ENCODE peak calls at places on chromosomes 1 and 21, in six cellular contexts. S, Z, X, J, R and O are unnamed samples.

GRCh38 chr1:30226648-30227047 is 496.7 kb downstream of the MATN1 start:
- DNase-seq in S (no peak), X (no peak), R (no peak), J (no peak), Z (no peak), O (no peak)

GRCh38 chr1:96048572-96048971 is 673.0 kb upstream of the PTBP2 start:
- DNase-seq in J (no peak), S (no peak), R (no peak), Z (no peak), X (no peak), O (no peak)

GRCh38 chr1:82445827-82446226 is 645.1 kb downstream of the ADGRL2 start:
- DNase-seq in R (no peak), Z (no peak), J (no peak), X (no peak), S (no peak), O (no peak)

GRCh38 chr1:21560916-21561638 is 51.9 kb downstream of the ALPL start:
- DNase-seq in Z (no peak), X (no peak), J (no peak), S (no peak), R (no peak), O (no peak)

GRCh38 chr1:183277821-183278735 is 92.0 kb downstream of the LAMC2 start:
- DNase-seq in Z (no peak), J (peak), X (peak), S (no peak), R (no peak), O (no peak)

GRCh38 chr1:152398812-152399698 is 15.0 kb downstream of the CRNN start:
- DNase-seq in S (no peak), Z (no peak), R (peak), X (no peak), J (peak), O (no peak)

GRCh38 chr1:166040223-166040622 is 126.6 kb downstream of the FAM78B start:
- DNase-seq in X (no peak), S (no peak), Z (no peak), J (no peak), R (no peak), O (no peak)

GRCh38 chr1:163747261-163747660 is 425.5 kb downstream of the NUF2 start:
- DNase-seq in Z (no peak), J (no peak), S (no peak), X (no peak), R (no peak), O (no peak)

GRCh38 chr1:223678841-223679240 is 13.3 kb upstream of the CAPN8 start:
- DNase-seq in Z (no peak), X (no peak), J (no peak), R (no peak), S (no peak), O (peak)

GRCh38 chr1:16926491-16927195 is 4.9 kb downstream of the CROCC start:
- DNase-seq in S (no peak), R (no peak), J (no peak), Z (peak), X (no peak), O (no peak)

GRCh38 chr21:41752231-41752681 is 14.6 kb downstream of the RIPK4 start:
- DNase-seq in R (no peak), Z (peak), X (peak), J (peak), S (peak), O (no peak)

GRCh38 chr1:206608108-206608698 is 4.1 kb downstream of the EIF2D start:
- DNase-seq in X (peak), S (no peak), J (peak), Z (no peak), R (peak), O (no peak)

GRCh38 chr1:87956766-87957165 is 628.1 kb downstream of the LMO4 start:
- DNase-seq in J (no peak), R (no peak), X (no peak), S (no peak), Z (no peak), O (no peak)

GRCh38 chr1:58158006-58158405 is 388.5 kb downstream of the OMA1 start:
- DNase-seq in S (no peak), R (no peak), Z (no peak), X (no peak), J (no peak), O (no peak)

GRCh38 chr1:210239295-210240155 is 6.9 kb downstream of the SERTAD4 start:
- DNase-seq in X (peak), Z (no peak), J (peak), S (no peak), R (peak), O (no peak)

GRCh38 chr1:229509576-229509975 is 1.4 kb upstream of the NUP133 start:
- DNase-seq in R (no peak), Z (no peak), S (no peak), X (peak), J (peak), O (no peak)

GRCh38 chr1:3450202-3450863 is 4.1 kb upstream of the ARHGEF16 start:
- DNase-seq in R (no peak), Z (no peak), X (no peak), S (no peak), J (no peak), O (no peak)

GRCh38 chr1:241706967-241707366 is 54.9 kb downstream of the WDR64 start:
- DNase-seq in X (no peak), S (peak), Z (no peak), J (peak), R (no peak), O (no peak)

GRCh38 chr1:179826626-179827280 is 50.9 kb downstream of the TOR1AIP2 start:
- DNase-seq in S (no peak), Z (no peak), R (no peak), X (no peak), J (no peak), O (no peak)

GRCh38 chr1:218836264-218836663 is 337.4 kb upstream of the LYPLAL1 start:
- DNase-seq in Z (no peak), S (no peak), J (no peak), R (no peak), X (no peak), O (no peak)

GRCh38 chr1:240946926-240947325 is 335.0 kb upstream of the GREM2 start:
- DNase-seq in S (no peak), Z (no peak), R (peak), J (peak), X (peak), O (no peak)

GRCh38 chr1:234611153-234611798 is 1.3 kb upstream of the IRF2BP2 start:
- DNase-seq in J (peak), R (peak), Z (no peak), S (no peak), X (peak), O (no peak)

GRCh38 chr1:226973371-226973897 is 33.3 kb downstream of the COQ8A start:
- DNase-seq in J (no peak), X (no peak), S (no peak), Z (peak), R (no peak), O (no peak)

GRCh38 chr1:167136191-167136614 is 42.3 kb downstream of the STYXL2 start:
- DNase-seq in Z (peak), R (no peak), S (no peak), X (peak), J (peak), O (no peak)

GRCh38 chr1:165434264-165434663 is 10.7 kb downstream of the RXRG start:
- DNase-seq in J (no peak), S (no peak), X (no peak), Z (no peak), R (no peak), O (no peak)

GRCh38 chr1:8384577-8384976 is 66.7 kb downstream of the SLC45A1 start:
- DNase-seq in Z (no peak), R (no peak), S (no peak), X (peak), J (no peak), O (no peak)

GRCh38 chr1:203178821-203179220 is 3.2 kb upstream of the MYBPH start:
- DNase-seq in J (no peak), R (no peak), X (no peak), S (no peak), Z (no peak), O (no peak)

DNA sequence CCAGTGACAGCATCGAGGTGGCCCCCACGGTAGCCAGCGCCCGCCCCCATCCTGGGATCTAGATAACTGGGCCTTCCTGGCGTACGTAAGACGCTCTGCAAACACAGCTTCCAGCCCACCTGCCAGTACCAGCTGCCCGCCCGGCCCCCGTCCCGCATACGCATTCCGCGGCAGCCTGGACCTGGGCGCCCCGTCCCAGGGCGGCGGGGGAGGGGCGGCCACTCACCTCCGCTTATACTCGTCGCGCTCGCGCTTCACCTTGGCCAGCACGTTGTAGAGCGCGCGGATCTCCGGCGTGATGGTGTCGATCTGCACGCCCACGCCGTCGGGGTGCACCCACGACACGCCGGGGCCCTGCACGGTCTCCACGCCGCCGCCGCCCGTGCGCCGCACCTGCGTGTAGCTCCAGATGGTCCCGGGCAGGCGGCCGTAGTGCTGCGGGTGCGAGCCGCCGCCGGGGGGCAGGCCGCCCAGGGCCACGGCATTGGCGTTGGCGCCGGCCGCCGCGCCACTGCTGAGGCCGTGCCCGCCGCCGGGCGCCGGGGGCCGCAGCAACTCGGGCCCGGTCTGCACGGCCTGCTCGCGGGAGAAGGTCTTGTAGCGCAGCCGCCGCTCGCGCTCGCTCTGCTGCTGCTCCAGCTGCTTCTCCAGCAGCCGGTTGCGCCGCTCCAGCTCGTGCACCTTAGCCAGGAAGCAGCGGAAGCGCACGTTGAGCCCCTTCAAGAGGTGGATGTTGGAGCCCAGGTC is 861 bp downstream of the IFFO2 start:
- DNase-seq in X (no peak), J (peak), R (peak), S (peak), Z (peak), O (no peak)
- TF ChIP-seq CTCF in X (no peak), J (no peak), R (no peak), S (peak), Z (peak), O (no peak)

GRCh38 chr1:77416692-77417450 is 135.1 kb downstream of the AK5 start:
- DNase-seq in J (peak), X (no peak), S (no peak), R (no peak), Z (no peak), O (no peak)
- TF ChIP-seq CTCF in J (peak), X (peak), S (peak), R (peak), Z (peak), O (peak)

DNA sequence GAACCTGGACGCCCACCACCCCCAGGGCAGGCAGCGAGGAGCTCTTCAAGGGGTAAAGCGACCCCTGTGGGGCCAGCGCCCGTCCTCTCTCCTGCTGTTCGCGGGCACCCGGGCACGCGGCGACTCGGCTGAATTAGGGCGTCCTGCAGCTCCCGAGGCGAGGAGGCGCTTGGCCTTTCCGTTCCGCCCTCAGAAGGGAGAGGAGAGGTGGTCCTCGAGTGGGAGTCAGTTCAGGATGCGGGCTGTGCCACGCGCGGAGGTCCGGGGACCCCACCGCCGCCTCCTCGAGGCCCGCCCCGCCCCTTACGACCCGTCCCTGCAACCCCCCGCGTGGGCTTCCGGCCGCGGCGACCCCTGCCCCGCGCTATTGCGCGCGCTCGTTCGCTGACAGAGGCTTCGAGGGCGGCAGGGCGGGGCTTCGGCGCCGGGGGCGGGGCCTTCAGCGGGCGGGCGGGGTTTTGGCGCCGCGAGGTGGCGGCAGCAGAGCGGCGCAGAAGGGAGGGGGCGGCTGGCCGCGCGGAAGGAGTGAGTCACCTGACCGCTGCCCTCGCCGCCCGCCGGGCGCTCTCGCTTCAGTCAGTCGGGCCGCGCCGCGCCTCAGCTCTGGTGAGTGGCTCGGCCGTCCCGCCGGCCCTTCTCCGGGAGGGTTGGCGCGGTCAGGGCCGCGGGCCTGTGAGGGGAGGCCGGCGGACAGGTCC is at the start of gene BACH1:
- DNase-seq in R (peak), J (peak), S (peak), Z (peak), X (peak), O (peak)
- TF ChIP-seq CTCF in R (peak), J (no peak), S (peak), Z (peak), X (peak), O (peak)

DNA sequence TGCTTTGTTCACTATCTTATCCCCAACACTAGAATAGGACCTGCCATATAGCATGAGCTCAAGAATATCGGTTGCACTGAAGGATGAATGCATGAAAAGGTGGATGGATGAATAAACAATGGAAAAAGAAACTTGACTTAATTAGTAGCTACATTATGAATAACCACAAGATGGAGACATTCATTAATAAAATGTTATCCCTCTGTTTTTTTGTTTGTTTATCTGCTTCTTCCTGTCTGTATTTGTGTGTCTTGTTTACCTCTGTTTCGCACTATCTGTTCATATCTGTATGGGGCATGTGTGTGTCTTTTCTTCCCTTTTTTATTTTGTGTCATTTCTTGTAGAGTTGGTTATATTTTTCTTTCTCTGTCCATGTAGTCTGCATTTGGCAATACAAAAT is 1.1 kb upstream of the OR14I1 start:
- DNase-seq in Z (no peak), S (no peak), X (no peak), J (no peak), R (peak), O (no peak)
- TF ChIP-seq CTCF in Z (peak), S (no peak), X (no peak), J (no peak), R (peak), O (peak)

DNA sequence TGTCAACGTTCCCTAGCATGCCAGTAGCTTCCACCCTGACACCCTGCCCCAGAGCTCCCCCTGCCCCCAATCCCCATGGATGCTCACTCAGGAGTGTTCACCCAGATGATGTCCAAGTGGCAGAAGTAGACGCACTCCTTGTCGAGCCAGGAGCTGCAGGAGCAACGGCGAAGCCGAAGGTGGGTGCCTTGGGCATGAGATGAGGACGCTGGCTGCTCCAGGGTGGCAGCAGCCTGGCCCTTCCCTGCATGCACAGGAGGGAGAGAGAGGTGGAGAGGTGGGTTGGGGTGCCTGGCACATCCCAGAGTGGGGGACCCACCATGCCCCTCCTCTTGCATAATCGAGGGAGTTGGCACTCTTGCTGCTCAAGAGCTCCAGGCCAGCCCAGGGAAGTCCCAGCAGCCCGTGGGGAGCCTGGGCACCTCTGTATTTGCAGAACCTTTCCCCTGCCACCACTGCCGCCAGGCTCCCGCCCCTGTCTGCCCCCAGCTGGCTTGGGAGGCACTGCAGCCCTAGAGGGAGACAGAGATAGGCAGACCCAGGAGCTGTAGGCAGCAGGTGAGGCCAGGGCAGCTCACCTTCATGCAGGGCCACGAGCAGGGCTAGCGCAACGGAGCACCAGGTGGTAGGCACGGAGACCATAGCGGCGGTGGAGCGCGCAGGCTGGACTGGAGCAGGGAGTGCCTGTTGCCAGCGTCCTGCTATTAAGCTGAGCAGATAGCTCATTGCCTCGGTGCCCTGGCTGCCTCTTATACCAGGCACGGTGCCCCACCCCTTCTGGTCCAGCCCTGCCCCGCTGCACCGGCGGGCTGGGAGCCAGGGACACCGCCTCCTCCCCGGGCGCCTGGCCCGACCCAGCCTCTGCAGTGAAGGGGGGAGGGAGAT is at the start of gene EDN2:
- DNase-seq in R (no peak), S (no peak), X (no peak), J (no peak), Z (peak), O (no peak)
- TF ChIP-seq CTCF in R (peak), S (peak), X (peak), J (peak), Z (peak), O (no peak)